ENCODE peak calls at places on chromosomes 2 and 18, in nine cellular contexts. One of them, this sample, is unnamed.

GRCh38 chr18:50276452-50276851 is 4.9 kb downstream of the MBD1 start:
- DNase-seq in B cell: no peak
- DNase-seq in ELR: no peak
- DNase-seq in H9: no peak
- DNase-seq in CD4-positive, alpha-beta memory T cell: no peak
- DNase-seq in activated T-cell treated with anti-CD3 and anti-CD28 coated beads for 4 hours: no peak
- DNase-seq in ELF-1: no peak
- DNase-seq in HT1080: no peak
- DNase-seq in activated CD4-positive, CD25-positive, alpha-beta regulatory T cell treated with anti-CD3 and anti-CD28 coated beads, Interleukin-2, amount 50 U/mL, for 72 hours: no peak
- DNase-seq in this sample: no peak

GRCh38 chr2:9285921-9286320 is 79.3 kb downstream of the ASAP2 start:
- DNase-seq in ELF-1: no peak
- DNase-seq in HT1080: no peak
- DNase-seq in B cell: no peak
- DNase-seq in CD4-positive, alpha-beta memory T cell: no peak
- DNase-seq in H9: no peak
- DNase-seq in ELR: peak
- DNase-seq in activated CD4-positive, CD25-positive, alpha-beta regulatory T cell treated with anti-CD3 and anti-CD28 coated beads, Interleukin-2, amount 50 U/mL, for 72 hours: no peak
- DNase-seq in activated T-cell treated with anti-CD3 and anti-CD28 coated beads for 4 hours: no peak
- DNase-seq in this sample: peak

GRCh38 chr2:190563109-190563508 is 28.6 kb upstream of the NEMP2 start:
- DNase-seq in B cell: no peak
- DNase-seq in H9: no peak
- DNase-seq in CD4-positive, alpha-beta memory T cell: no peak
- DNase-seq in ELR: no peak
- DNase-seq in ELF-1: no peak
- DNase-seq in HT1080: no peak
- DNase-seq in activated T-cell treated with anti-CD3 and anti-CD28 coated beads for 4 hours: peak
- DNase-seq in activated CD4-positive, CD25-positive, alpha-beta regulatory T cell treated with anti-CD3 and anti-CD28 coated beads, Interleukin-2, amount 50 U/mL, for 72 hours: no peak
- DNase-seq in this sample: no peak

GRCh38 chr2:208064220-208064951 is 39.1 kb upstream of the PLEKHM3 start:
- DNase-seq in ELR: peak
- DNase-seq in H9: no peak
- DNase-seq in activated CD4-positive, CD25-positive, alpha-beta regulatory T cell treated with anti-CD3 and anti-CD28 coated beads, Interleukin-2, amount 50 U/mL, for 72 hours: no peak
- DNase-seq in B cell: no peak
- DNase-seq in CD4-positive, alpha-beta memory T cell: no peak
- DNase-seq in HT1080: peak
- DNase-seq in activated T-cell treated with anti-CD3 and anti-CD28 coated beads for 4 hours: no peak
- DNase-seq in ELF-1: no peak
- DNase-seq in this sample: peak

GRCh38 chr2:23900133-23900926 is 26.6 kb downstream of the ATAD2B start:
- DNase-seq in HT1080: peak
- DNase-seq in activated CD4-positive, CD25-positive, alpha-beta regulatory T cell treated with anti-CD3 and anti-CD28 coated beads, Interleukin-2, amount 50 U/mL, for 72 hours: no peak
- DNase-seq in CD4-positive, alpha-beta memory T cell: no peak
- DNase-seq in activated T-cell treated with anti-CD3 and anti-CD28 coated beads for 4 hours: no peak
- DNase-seq in ELR: peak
- DNase-seq in B cell: no peak
- DNase-seq in ELF-1: no peak
- DNase-seq in H9: no peak
- DNase-seq in this sample: peak

GRCh38 chr18:62989195-62989594 is 273.9 kb downstream of the PHLPP1 start:
- DNase-seq in H9: no peak
- DNase-seq in activated CD4-positive, CD25-positive, alpha-beta regulatory T cell treated with anti-CD3 and anti-CD28 coated beads, Interleukin-2, amount 50 U/mL, for 72 hours: no peak
- DNase-seq in B cell: no peak
- DNase-seq in ELR: no peak
- DNase-seq in HT1080: no peak
- DNase-seq in ELF-1: no peak
- DNase-seq in CD4-positive, alpha-beta memory T cell: no peak
- DNase-seq in activated T-cell treated with anti-CD3 and anti-CD28 coated beads for 4 hours: no peak
- DNase-seq in this sample: no peak

GRCh38 chr2:42618972-42619371 is 50.5 kb downstream of the MTA3 start:
- DNase-seq in B cell: no peak
- DNase-seq in activated CD4-positive, CD25-positive, alpha-beta regulatory T cell treated with anti-CD3 and anti-CD28 coated beads, Interleukin-2, amount 50 U/mL, for 72 hours: no peak
- DNase-seq in activated T-cell treated with anti-CD3 and anti-CD28 coated beads for 4 hours: no peak
- DNase-seq in ELF-1: no peak
- DNase-seq in ELR: peak
- DNase-seq in H9: no peak
- DNase-seq in CD4-positive, alpha-beta memory T cell: no peak
- DNase-seq in HT1080: peak
- DNase-seq in this sample: peak

GRCh38 chr2:217890445-217890844 is 112.3 kb downstream of the TNS1 start:
- DNase-seq in ELR: peak
- DNase-seq in activated T-cell treated with anti-CD3 and anti-CD28 coated beads for 4 hours: no peak
- DNase-seq in B cell: no peak
- DNase-seq in activated CD4-positive, CD25-positive, alpha-beta regulatory T cell treated with anti-CD3 and anti-CD28 coated beads, Interleukin-2, amount 50 U/mL, for 72 hours: no peak
- DNase-seq in CD4-positive, alpha-beta memory T cell: no peak
- DNase-seq in HT1080: peak
- DNase-seq in ELF-1: no peak
- DNase-seq in H9: no peak
- DNase-seq in this sample: peak

GRCh38 chr2:173248381-173248780 is 106.3 kb upstream of the CDCA7 start:
- DNase-seq in activated T-cell treated with anti-CD3 and anti-CD28 coated beads for 4 hours: no peak
- DNase-seq in HT1080: no peak
- DNase-seq in B cell: no peak
- DNase-seq in activated CD4-positive, CD25-positive, alpha-beta regulatory T cell treated with anti-CD3 and anti-CD28 coated beads, Interleukin-2, amount 50 U/mL, for 72 hours: no peak
- DNase-seq in ELR: no peak
- DNase-seq in ELF-1: no peak
- DNase-seq in H9: no peak
- DNase-seq in CD4-positive, alpha-beta memory T cell: no peak
- DNase-seq in this sample: no peak

GRCh38 chr2:74290066-74290465 is 53.1 kb downstream of the SLC4A5 start:
- DNase-seq in HT1080: no peak
- DNase-seq in B cell: no peak
- DNase-seq in ELR: no peak
- DNase-seq in ELF-1: peak
- DNase-seq in activated T-cell treated with anti-CD3 and anti-CD28 coated beads for 4 hours: no peak
- DNase-seq in H9: no peak
- DNase-seq in activated CD4-positive, CD25-positive, alpha-beta regulatory T cell treated with anti-CD3 and anti-CD28 coated beads, Interleukin-2, amount 50 U/mL, for 72 hours: no peak
- DNase-seq in CD4-positive, alpha-beta memory T cell: no peak
- DNase-seq in this sample: no peak

GRCh38 chr2:192148620-192149321 is 46.0 kb downstream of the TMEFF2 start:
- DNase-seq in B cell: no peak
- DNase-seq in ELR: no peak
- DNase-seq in ELF-1: no peak
- DNase-seq in HT1080: peak
- DNase-seq in CD4-positive, alpha-beta memory T cell: no peak
- DNase-seq in H9: no peak
- DNase-seq in activated T-cell treated with anti-CD3 and anti-CD28 coated beads for 4 hours: no peak
- DNase-seq in activated CD4-positive, CD25-positive, alpha-beta regulatory T cell treated with anti-CD3 and anti-CD28 coated beads, Interleukin-2, amount 50 U/mL, for 72 hours: no peak
- DNase-seq in this sample: no peak

GRCh38 chr18:68660355-68661183 is 54.3 kb downstream of the TMX3 start:
- DNase-seq in activated T-cell treated with anti-CD3 and anti-CD28 coated beads for 4 hours: no peak
- DNase-seq in ELR: peak
- DNase-seq in activated CD4-positive, CD25-positive, alpha-beta regulatory T cell treated with anti-CD3 and anti-CD28 coated beads, Interleukin-2, amount 50 U/mL, for 72 hours: no peak
- DNase-seq in HT1080: peak
- DNase-seq in ELF-1: peak
- DNase-seq in CD4-positive, alpha-beta memory T cell: peak
- DNase-seq in H9: no peak
- DNase-seq in B cell: no peak
- DNase-seq in this sample: peak

This sample was measured in MCF 10A.